ENCODE peak calls at places on chromosomes 5 and 9, in four cellular contexts. One of them, this sample, is unnamed.

GRCh38 chr5:153135416-153135815 is 355.1 kb upstream of the GRIA1 start:
- DNase-seq in amniotic stem cell: no peak
- DNase-seq in GM18507: no peak
- DNase-seq in stimulated activated CD4-positive, alpha-beta T cell treated with anti-CD3 and anti-CD28 coated beads, Interleukin-1b, Interleukin-23, amount 100 ng/mL, for 4 hours: no peak
- DNase-seq in this sample: no peak

GRCh38 chr5:94524841-94525697 is 93.3 kb downstream of the KIAA0825 start:
- DNase-seq in stimulated activated CD4-positive, alpha-beta T cell treated with anti-CD3 and anti-CD28 coated beads, Interleukin-1b, Interleukin-23, amount 100 ng/mL, for 4 hours: peak
- DNase-seq in GM18507: no peak
- DNase-seq in amniotic stem cell: no peak
- DNase-seq in this sample: peak

GRCh38 chr9:4292781-4293180 is 7.1 kb downstream of the GLIS3 start:
- DNase-seq in GM18507: no peak
- DNase-seq in stimulated activated CD4-positive, alpha-beta T cell treated with anti-CD3 and anti-CD28 coated beads, Interleukin-1b, Interleukin-23, amount 100 ng/mL, for 4 hours: no peak
- DNase-seq in amniotic stem cell: no peak
- DNase-seq in this sample: no peak

GRCh38 chr9:76619645-76620044 is 144.6 kb upstream of the PCA3 start:
- DNase-seq in GM18507: no peak
- DNase-seq in amniotic stem cell: no peak
- DNase-seq in stimulated activated CD4-positive, alpha-beta T cell treated with anti-CD3 and anti-CD28 coated beads, Interleukin-1b, Interleukin-23, amount 100 ng/mL, for 4 hours: no peak
- DNase-seq in this sample: no peak

GRCh38 chr5:68071731-68072130 is 143.8 kb upstream of the PIK3R1 start:
- DNase-seq in GM18507: no peak
- DNase-seq in stimulated activated CD4-positive, alpha-beta T cell treated with anti-CD3 and anti-CD28 coated beads, Interleukin-1b, Interleukin-23, amount 100 ng/mL, for 4 hours: no peak
- DNase-seq in amniotic stem cell: no peak
- DNase-seq in this sample: no peak

GRCh38 chr5:150105898-150106615 is 19.7 kb upstream of the CSF1R start:
- DNase-seq in amniotic stem cell: no peak
- DNase-seq in stimulated activated CD4-positive, alpha-beta T cell treated with anti-CD3 and anti-CD28 coated beads, Interleukin-1b, Interleukin-23, amount 100 ng/mL, for 4 hours: no peak
- DNase-seq in GM18507: no peak
- DNase-seq in this sample: no peak

GRCh38 chr9:16267336-16268036 is 603.0 kb downstream of the BNC2 start:
- DNase-seq in GM18507: no peak
- DNase-seq in stimulated activated CD4-positive, alpha-beta T cell treated with anti-CD3 and anti-CD28 coated beads, Interleukin-1b, Interleukin-23, amount 100 ng/mL, for 4 hours: no peak
- DNase-seq in amniotic stem cell: peak
- DNase-seq in this sample: no peak

GRCh38 chr5:171610686-171611085 is 174.9 kb upstream of the SMIM23 start:
- DNase-seq in amniotic stem cell: no peak
- DNase-seq in GM18507: no peak
- DNase-seq in stimulated activated CD4-positive, alpha-beta T cell treated with anti-CD3 and anti-CD28 coated beads, Interleukin-1b, Interleukin-23, amount 100 ng/mL, for 4 hours: no peak
- DNase-seq in this sample: no peak

GRCh38 chr5:154363411-154363810 is 82.4 kb upstream of the SAP30L start:
- DNase-seq in amniotic stem cell: no peak
- DNase-seq in GM18507: no peak
- DNase-seq in stimulated activated CD4-positive, alpha-beta T cell treated with anti-CD3 and anti-CD28 coated beads, Interleukin-1b, Interleukin-23, amount 100 ng/mL, for 4 hours: no peak
- DNase-seq in this sample: no peak

GRCh38 chr5:157076558-157076957 is 17.6 kb upstream of the HAVCR1 start:
- DNase-seq in stimulated activated CD4-positive, alpha-beta T cell treated with anti-CD3 and anti-CD28 coated beads, Interleukin-1b, Interleukin-23, amount 100 ng/mL, for 4 hours: no peak
- DNase-seq in GM18507: no peak
- DNase-seq in amniotic stem cell: peak
- DNase-seq in this sample: no peak

GRCh38 chr9:105232207-105232606 is 12.2 kb upstream of the SLC44A1 start:
- DNase-seq in stimulated activated CD4-positive, alpha-beta T cell treated with anti-CD3 and anti-CD28 coated beads, Interleukin-1b, Interleukin-23, amount 100 ng/mL, for 4 hours: no peak
- DNase-seq in amniotic stem cell: no peak
- DNase-seq in GM18507: no peak
- DNase-seq in this sample: no peak

GRCh38 chr5:35095366-35095765 is 47.6 kb upstream of the AGXT2 start:
- DNase-seq in stimulated activated CD4-positive, alpha-beta T cell treated with anti-CD3 and anti-CD28 coated beads, Interleukin-1b, Interleukin-23, amount 100 ng/mL, for 4 hours: no peak
- DNase-seq in GM18507: no peak
- DNase-seq in amniotic stem cell: no peak
- DNase-seq in this sample: no peak

GRCh38 chr5:151094054-151094858 is 13.4 kb upstream of the TNIP1 start:
- DNase-seq in GM18507: no peak
- DNase-seq in amniotic stem cell: no peak
- DNase-seq in stimulated activated CD4-positive, alpha-beta T cell treated with anti-CD3 and anti-CD28 coated beads, Interleukin-1b, Interleukin-23, amount 100 ng/mL, for 4 hours: peak
- DNase-seq in this sample: no peak

GRCh38 chr9:81902191-81902590 is 26.0 kb upstream of the SPATA31D4 start:
- DNase-seq in stimulated activated CD4-positive, alpha-beta T cell treated with anti-CD3 and anti-CD28 coated beads, Interleukin-1b, Interleukin-23, amount 100 ng/mL, for 4 hours: no peak
- DNase-seq in amniotic stem cell: no peak
- DNase-seq in GM18507: no peak
- DNase-seq in this sample: no peak

GRCh38 chr5:142717582-142718215 is 31.8 kb upstream of the FGF1 start:
- DNase-seq in stimulated activated CD4-positive, alpha-beta T cell treated with anti-CD3 and anti-CD28 coated beads, Interleukin-1b, Interleukin-23, amount 100 ng/mL, for 4 hours: no peak
- DNase-seq in GM18507: no peak
- DNase-seq in amniotic stem cell: peak
- DNase-seq in this sample: peak

This sample was measured in G401.